ENCODE peak calls at places on chromosomes 13 and 19, in eight cellular contexts. One of them, this sample, is unnamed.

GRCh38 chr13:100130930-100131511 is 42.1 kb downstream of the PCCA start:
- DNase-seq in epithelial cell of esophagus: no peak
- DNase-seq in heart left ventricle: no peak
- DNase-seq in Peyer's patch: no peak
- DNase-seq in epithelial cell of proximal tubule: no peak
- DNase-seq in retinal pigment epithelial cell: no peak
- DNase-seq in astrocyte of the cerebellum: no peak
- DNase-seq in neural progenitor cell: no peak
- DNase-seq in this sample: no peak

GRCh38 chr19:39413269-39413902 is 917 bp downstream of the PLEKHG2 start:
- DNase-seq in retinal pigment epithelial cell: no peak
- DNase-seq in epithelial cell of proximal tubule: no peak
- DNase-seq in epithelial cell of esophagus: no peak
- DNase-seq in astrocyte of the cerebellum: no peak
- DNase-seq in heart left ventricle: peak
- DNase-seq in Peyer's patch: peak
- DNase-seq in neural progenitor cell: peak
- DNase-seq in this sample: no peak

GRCh38 chr13:74904547-74904946 is 577.4 kb downstream of the TBC1D4 start:
- DNase-seq in epithelial cell of esophagus: no peak
- DNase-seq in retinal pigment epithelial cell: no peak
- DNase-seq in heart left ventricle: no peak
- DNase-seq in astrocyte of the cerebellum: no peak
- DNase-seq in neural progenitor cell: no peak
- DNase-seq in epithelial cell of proximal tubule: no peak
- DNase-seq in Peyer's patch: no peak
- DNase-seq in this sample: no peak

GRCh38 chr13:45136741-45137500 is 16.6 kb downstream of the GTF2F2 start:
- DNase-seq in Peyer's patch: no peak
- DNase-seq in retinal pigment epithelial cell: no peak
- DNase-seq in epithelial cell of esophagus: peak
- DNase-seq in neural progenitor cell: no peak
- DNase-seq in epithelial cell of proximal tubule: no peak
- DNase-seq in astrocyte of the cerebellum: no peak
- DNase-seq in heart left ventricle: no peak
- DNase-seq in this sample: no peak

GRCh38 chr19:39052243-39052746 is 19.9 kb upstream of the FBXO27 start:
- DNase-seq in heart left ventricle: peak
- DNase-seq in epithelial cell of proximal tubule: no peak
- DNase-seq in neural progenitor cell: peak
- DNase-seq in Peyer's patch: peak
- DNase-seq in retinal pigment epithelial cell: no peak
- DNase-seq in epithelial cell of esophagus: peak
- DNase-seq in astrocyte of the cerebellum: no peak
- DNase-seq in this sample: no peak

GRCh38 chr19:18683109-18683954 is at the start of gene CRTC1:
- DNase-seq in heart left ventricle: peak
- DNase-seq in Peyer's patch: peak
- DNase-seq in retinal pigment epithelial cell: no peak
- DNase-seq in astrocyte of the cerebellum: peak
- DNase-seq in neural progenitor cell: peak
- DNase-seq in epithelial cell of proximal tubule: no peak
- DNase-seq in epithelial cell of esophagus: peak
- DNase-seq in this sample: no peak

GRCh38 chr13:42968906-42969305 is 23.1 kb downstream of the EPSTI1 start:
- DNase-seq in epithelial cell of proximal tubule: no peak
- DNase-seq in Peyer's patch: peak
- DNase-seq in epithelial cell of esophagus: peak
- DNase-seq in retinal pigment epithelial cell: no peak
- DNase-seq in heart left ventricle: no peak
- DNase-seq in neural progenitor cell: no peak
- DNase-seq in astrocyte of the cerebellum: no peak
- DNase-seq in this sample: no peak

GRCh38 chr19:53916004-53916403 is 6.9 kb downstream of the CACNG7 start:
- DNase-seq in retinal pigment epithelial cell: no peak
- DNase-seq in heart left ventricle: no peak
- DNase-seq in epithelial cell of esophagus: no peak
- DNase-seq in Peyer's patch: no peak
- DNase-seq in neural progenitor cell: no peak
- DNase-seq in epithelial cell of proximal tubule: no peak
- DNase-seq in astrocyte of the cerebellum: no peak
- DNase-seq in this sample: no peak

GRCh38 chr13:79273045-79273444 is 133.0 kb downstream of the RBM26 start:
- DNase-seq in epithelial cell of proximal tubule: no peak
- DNase-seq in epithelial cell of esophagus: no peak
- DNase-seq in retinal pigment epithelial cell: no peak
- DNase-seq in neural progenitor cell: no peak
- DNase-seq in heart left ventricle: no peak
- DNase-seq in astrocyte of the cerebellum: no peak
- DNase-seq in Peyer's patch: no peak
- DNase-seq in this sample: no peak

GRCh38 chr13:44068737-44069136 is 189.0 kb downstream of the LACC1 start:
- DNase-seq in astrocyte of the cerebellum: peak
- DNase-seq in epithelial cell of proximal tubule: peak
- DNase-seq in neural progenitor cell: no peak
- DNase-seq in heart left ventricle: no peak
- DNase-seq in retinal pigment epithelial cell: peak
- DNase-seq in Peyer's patch: no peak
- DNase-seq in epithelial cell of esophagus: peak
- DNase-seq in this sample: no peak

GRCh38 chr13:99867535-99868271 is 103.9 kb downstream of the ZIC5 start:
- DNase-seq in epithelial cell of esophagus: no peak
- DNase-seq in heart left ventricle: no peak
- DNase-seq in neural progenitor cell: no peak
- DNase-seq in Peyer's patch: no peak
- DNase-seq in retinal pigment epithelial cell: no peak
- DNase-seq in epithelial cell of proximal tubule: no peak
- DNase-seq in astrocyte of the cerebellum: no peak
- DNase-seq in this sample: no peak

GRCh38 chr13:97116754-97117153 is 105.4 kb upstream of the MBNL2 start:
- DNase-seq in heart left ventricle: no peak
- DNase-seq in astrocyte of the cerebellum: peak
- DNase-seq in retinal pigment epithelial cell: peak
- DNase-seq in Peyer's patch: no peak
- DNase-seq in neural progenitor cell: no peak
- DNase-seq in epithelial cell of proximal tubule: no peak
- DNase-seq in epithelial cell of esophagus: peak
- DNase-seq in this sample: no peak

GRCh38 chr19:4555657-4556561 is 3.6 kb downstream of the SEMA6B start:
- DNase-seq in epithelial cell of esophagus: no peak
- DNase-seq in heart left ventricle: no peak
- DNase-seq in epithelial cell of proximal tubule: no peak
- DNase-seq in astrocyte of the cerebellum: no peak
- DNase-seq in retinal pigment epithelial cell: no peak
- DNase-seq in Peyer's patch: peak
- DNase-seq in neural progenitor cell: no peak
- DNase-seq in this sample: no peak

DNA sequence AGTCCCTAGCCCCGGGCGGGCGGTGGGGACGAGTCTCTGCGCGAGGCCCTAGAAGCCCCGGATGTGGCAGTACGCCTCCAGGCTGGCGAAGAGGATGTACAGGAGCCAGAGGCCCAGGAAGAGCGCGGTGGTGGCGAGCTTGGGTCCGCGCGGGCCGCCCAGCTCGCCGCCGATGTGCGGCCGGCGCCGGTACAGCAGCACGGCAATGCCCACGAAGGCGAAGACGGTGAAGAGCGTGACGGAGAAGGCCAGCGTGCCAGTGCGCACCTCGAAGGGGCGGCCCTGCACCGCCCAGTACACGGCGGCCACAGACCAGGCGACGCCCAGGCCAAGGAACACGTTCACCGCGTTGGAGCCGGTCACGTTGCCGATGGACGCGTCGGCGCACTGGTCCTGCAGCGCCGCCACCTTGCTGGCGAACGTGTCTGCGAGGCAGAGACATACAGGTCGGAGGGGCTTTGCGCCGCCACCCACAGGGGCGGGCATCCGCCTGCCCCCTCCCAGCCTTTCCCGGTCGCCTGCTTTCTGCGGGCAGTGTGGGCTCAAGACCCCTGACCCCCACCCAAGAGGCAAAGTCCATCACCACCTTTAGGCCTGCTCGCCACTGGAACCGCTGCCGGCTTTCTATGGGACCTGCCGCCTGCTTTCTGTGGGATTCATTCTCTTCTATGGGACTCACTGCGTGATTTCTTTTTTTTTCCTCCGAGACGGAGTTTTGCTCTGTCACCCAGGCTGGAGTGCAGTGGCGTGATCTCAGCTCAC is 10.9 kb upstream of the MEIS3 start:
- DNase-seq in epithelial cell of proximal tubule: no peak
- DNase-seq in neural progenitor cell: peak
- DNase-seq in Peyer's patch: peak
- DNase-seq in epithelial cell of esophagus: peak
- DNase-seq in retinal pigment epithelial cell: no peak
- DNase-seq in astrocyte of the cerebellum: no peak
- DNase-seq in heart left ventricle: peak
- DNase-seq in this sample: no peak
- TF ChIP-seq CTCF in epithelial cell of proximal tubule: peak
- TF ChIP-seq CTCF in neural progenitor cell: peak
- TF ChIP-seq CTCF in Peyer's patch: peak
- TF ChIP-seq CTCF in epithelial cell of esophagus: peak
- TF ChIP-seq CTCF in retinal pigment epithelial cell: peak
- TF ChIP-seq CTCF in astrocyte of the cerebellum: peak
- TF ChIP-seq CTCF in heart left ventricle: peak
- TF ChIP-seq CTCF in this sample: peak

DNA sequence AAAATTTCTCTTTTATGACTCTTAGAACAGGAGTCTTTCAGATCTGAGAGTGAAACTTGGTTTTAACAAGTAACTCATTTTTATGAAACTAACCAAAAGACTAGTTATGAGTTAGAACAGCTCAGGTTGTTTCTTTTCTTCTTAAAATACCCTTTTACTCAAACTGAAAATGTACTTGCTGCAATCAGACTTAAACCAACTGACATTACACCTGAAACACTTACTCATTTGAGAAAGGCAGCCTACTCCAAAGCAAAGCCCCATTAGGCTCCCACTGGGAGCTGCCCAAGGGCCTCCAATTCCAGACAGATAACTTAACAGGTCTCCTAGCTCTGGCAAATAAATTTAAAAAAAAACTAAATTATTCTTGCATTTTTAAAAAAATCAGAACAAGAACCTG is 3.6 kb downstream of the FOXO1 start:
- DNase-seq in Peyer's patch: peak
- DNase-seq in epithelial cell of esophagus: peak
- DNase-seq in retinal pigment epithelial cell: no peak
- DNase-seq in epithelial cell of proximal tubule: no peak
- DNase-seq in heart left ventricle: no peak
- DNase-seq in neural progenitor cell: peak
- DNase-seq in astrocyte of the cerebellum: no peak
- DNase-seq in this sample: no peak
- H3K4me3 ChIP-seq in Peyer's patch: no peak
- H3K4me3 ChIP-seq in epithelial cell of esophagus: peak
- H3K4me3 ChIP-seq in retinal pigment epithelial cell: no peak
- H3K4me3 ChIP-seq in epithelial cell of proximal tubule: peak
- H3K4me3 ChIP-seq in heart left ventricle: no peak
- H3K4me3 ChIP-seq in neural progenitor cell: no peak
- H3K4me3 ChIP-seq in astrocyte of the cerebellum: no peak
- H3K4me3 ChIP-seq in this sample: no peak

GRCh38 chr19:49688531-49689132 is 762 bp upstream of the ADM5 start:
- DNase-seq in Peyer's patch: no peak
- DNase-seq in heart left ventricle: no peak
- DNase-seq in neural progenitor cell: no peak
- DNase-seq in retinal pigment epithelial cell: no peak
- DNase-seq in epithelial cell of proximal tubule: no peak
- DNase-seq in astrocyte of the cerebellum: no peak
- DNase-seq in epithelial cell of esophagus: no peak
- DNase-seq in this sample: no peak

GRCh38 chr19:49687566-49688316 is 1.7 kb upstream of the ADM5 start:
- DNase-seq in neural progenitor cell: no peak
- DNase-seq in retinal pigment epithelial cell: no peak
- DNase-seq in Peyer's patch: no peak
- DNase-seq in astrocyte of the cerebellum: no peak
- DNase-seq in epithelial cell of esophagus: no peak
- DNase-seq in epithelial cell of proximal tubule: no peak
- DNase-seq in heart left ventricle: no peak
- DNase-seq in this sample: no peak

GRCh38 chr19:49690656-49691242 is at the start of gene CPT1C:
- DNase-seq in epithelial cell of esophagus: peak
- DNase-seq in astrocyte of the cerebellum: peak
- DNase-seq in epithelial cell of proximal tubule: no peak
- DNase-seq in retinal pigment epithelial cell: no peak
- DNase-seq in neural progenitor cell: peak
- DNase-seq in Peyer's patch: peak
- DNase-seq in heart left ventricle: peak
- DNase-seq in this sample: no peak

GRCh38 chr19:49690073-49690655 is 752 bp upstream of the CPT1C start:
- DNase-seq in Peyer's patch: no peak
- DNase-seq in epithelial cell of esophagus: no peak
- DNase-seq in heart left ventricle: no peak
- DNase-seq in astrocyte of the cerebellum: no peak
- DNase-seq in neural progenitor cell: peak
- DNase-seq in retinal pigment epithelial cell: no peak
- DNase-seq in epithelial cell of proximal tubule: no peak
- DNase-seq in this sample: no peak

GRCh38 chr19:49689133-49690072 is at the start of gene ADM5:
- DNase-seq in epithelial cell of proximal tubule: no peak
- DNase-seq in heart left ventricle: no peak
- DNase-seq in Peyer's patch: peak
- DNase-seq in astrocyte of the cerebellum: no peak
- DNase-seq in retinal pigment epithelial cell: no peak
- DNase-seq in epithelial cell of esophagus: peak
- DNase-seq in neural progenitor cell: peak
- DNase-seq in this sample: no peak
- TF ChIP-seq CTCF in epithelial cell of proximal tubule: peak
- TF ChIP-seq CTCF in heart left ventricle: peak
- TF ChIP-seq CTCF in Peyer's patch: peak
- TF ChIP-seq CTCF in astrocyte of the cerebellum: peak
- TF ChIP-seq CTCF in retinal pigment epithelial cell: peak
- TF ChIP-seq CTCF in epithelial cell of esophagus: peak
- TF ChIP-seq CTCF in neural progenitor cell: peak
- TF ChIP-seq CTCF in this sample: peak

GRCh38 chr13:67275351-67275989 is 45.3 kb upstream of the PCDH9 start:
- DNase-seq in neural progenitor cell: no peak
- DNase-seq in Peyer's patch: no peak
- DNase-seq in epithelial cell of esophagus: no peak
- DNase-seq in heart left ventricle: no peak
- DNase-seq in astrocyte of the cerebellum: no peak
- DNase-seq in epithelial cell of proximal tubule: no peak
- DNase-seq in retinal pigment epithelial cell: no peak
- DNase-seq in this sample: no peak
- H3K4me3 ChIP-seq in neural progenitor cell: no peak
- H3K4me3 ChIP-seq in Peyer's patch: no peak
- H3K4me3 ChIP-seq in epithelial cell of esophagus: no peak
- H3K4me3 ChIP-seq in heart left ventricle: no peak
- H3K4me3 ChIP-seq in astrocyte of the cerebellum: no peak
- H3K4me3 ChIP-seq in epithelial cell of proximal tubule: no peak
- H3K4me3 ChIP-seq in retinal pigment epithelial cell: no peak
- H3K4me3 ChIP-seq in this sample: no peak

DNA sequence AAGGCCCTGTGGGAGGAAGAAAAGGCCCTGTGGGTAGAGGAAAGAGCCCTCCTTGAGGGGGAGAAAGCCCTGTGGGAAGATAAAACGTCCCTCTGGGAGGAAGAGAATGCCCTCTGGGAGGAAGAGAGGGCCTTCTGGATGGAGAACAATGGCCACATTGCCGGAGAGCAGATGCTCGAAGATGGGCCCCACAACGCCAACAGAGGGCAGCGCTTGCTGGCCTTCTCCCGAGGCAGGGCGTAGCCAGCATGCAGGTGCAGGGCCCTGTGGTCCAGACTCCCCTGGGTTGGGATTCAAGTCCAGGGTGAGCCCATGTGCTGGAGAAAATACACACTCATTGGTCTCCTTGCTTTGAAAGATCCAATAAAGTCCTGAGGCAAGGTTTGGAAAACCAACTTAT is 4.1 kb downstream of the CCDC70 start:
- DNase-seq in Peyer's patch: no peak
- DNase-seq in neural progenitor cell: peak
- DNase-seq in epithelial cell of proximal tubule: no peak
- DNase-seq in retinal pigment epithelial cell: no peak
- DNase-seq in epithelial cell of esophagus: no peak
- DNase-seq in heart left ventricle: no peak
- DNase-seq in astrocyte of the cerebellum: no peak
- DNase-seq in this sample: no peak
- TF ChIP-seq CTCF in Peyer's patch: no peak
- TF ChIP-seq CTCF in neural progenitor cell: no peak
- TF ChIP-seq CTCF in epithelial cell of proximal tubule: no peak
- TF ChIP-seq CTCF in retinal pigment epithelial cell: no peak
- TF ChIP-seq CTCF in epithelial cell of esophagus: no peak
- TF ChIP-seq CTCF in heart left ventricle: no peak
- TF ChIP-seq CTCF in astrocyte of the cerebellum: no peak
- TF ChIP-seq CTCF in this sample: no peak

This sample was measured in AG04449.